ENCODE peak calls at places on chromosome 15, in four cellular contexts. One of them, this sample, is unnamed.

GRCh38 chr15:66747866-66748265 is 45.8 kb downstream of the SMAD6 start:
- DNase-seq in fibroblast of villous mesenchyme: no peak
- DNase-seq in AG09309: no peak
- DNase-seq in tibial artery: no peak
- DNase-seq in this sample: no peak

GRCh38 chr15:78938608-78939488 is 6.0 kb downstream of the CTSH start:
- DNase-seq in fibroblast of villous mesenchyme: no peak
- DNase-seq in AG09309: no peak
- DNase-seq in tibial artery: no peak
- DNase-seq in this sample: no peak

GRCh38 chr15:67120839-67121540 is 55.6 kb downstream of the SMAD3 start:
- DNase-seq in tibial artery: peak; percentile 92
- DNase-seq in AG09309: peak; percentile 55
- DNase-seq in fibroblast of villous mesenchyme: peak; percentile 97
- DNase-seq in this sample: peak; percentile 95

GRCh38 chr15:67803299-67803698 is 22.0 kb upstream of the SKOR1 start:
- DNase-seq in fibroblast of villous mesenchyme: no peak
- DNase-seq in tibial artery: no peak
- DNase-seq in AG09309: no peak
- DNase-seq in this sample: no peak

GRCh38 chr15:72491768-72492167 is 17.6 kb downstream of the ARIH1 start:
- DNase-seq in AG09309: no peak
- DNase-seq in fibroblast of villous mesenchyme: peak; percentile 68
- DNase-seq in tibial artery: no peak
- DNase-seq in this sample: peak; percentile 22

GRCh38 chr15:73763893-73764292 is 10.7 kb upstream of the INSYN1 start:
- DNase-seq in fibroblast of villous mesenchyme: no peak
- DNase-seq in AG09309: no peak
- DNase-seq in tibial artery: no peak
- DNase-seq in this sample: no peak

GRCh38 chr15:26739791-26740190 is 33.1 kb downstream of the GABRB3 start:
- DNase-seq in tibial artery: no peak
- DNase-seq in AG09309: no peak
- DNase-seq in fibroblast of villous mesenchyme: no peak
- DNase-seq in this sample: no peak

GRCh38 chr15:67782592-67782991 is 42.7 kb upstream of the SKOR1 start:
- DNase-seq in tibial artery: no peak
- DNase-seq in fibroblast of villous mesenchyme: no peak
- DNase-seq in AG09309: no peak
- DNase-seq in this sample: no peak

GRCh38 chr15:36498401-36498800 is 81.0 kb upstream of the CDIN1 start:
- DNase-seq in fibroblast of villous mesenchyme: peak; percentile 57
- DNase-seq in AG09309: no peak
- DNase-seq in tibial artery: no peak
- DNase-seq in this sample: peak; percentile 5

GRCh38 chr15:52233405-52233804 is 42.2 kb upstream of the GNB5 start:
- DNase-seq in fibroblast of villous mesenchyme: no peak
- DNase-seq in tibial artery: no peak
- DNase-seq in AG09309: no peak
- DNase-seq in this sample: no peak

GRCh38 chr15:94119215-94119815 is 112.0 kb upstream of the MCTP2 start:
- DNase-seq in AG09309: no peak
- DNase-seq in fibroblast of villous mesenchyme: no peak
- DNase-seq in tibial artery: no peak
- DNase-seq in this sample: no peak

GRCh38 chr15:66714543-66714981 is 12.5 kb downstream of the SMAD6 start:
- DNase-seq in AG09309: no peak
- DNase-seq in tibial artery: no peak
- DNase-seq in fibroblast of villous mesenchyme: peak; percentile 68
- DNase-seq in this sample: peak; percentile 68

GRCh38 chr15:35397027-35397426 is 148.9 kb downstream of the DPH6 start:
- DNase-seq in fibroblast of villous mesenchyme: peak; percentile 53
- DNase-seq in AG09309: no peak
- DNase-seq in tibial artery: no peak
- DNase-seq in this sample: no peak

GRCh38 chr15:95425859-95426258 is 904.6 kb upstream of the NR2F2 start:
- DNase-seq in fibroblast of villous mesenchyme: no peak
- DNase-seq in AG09309: no peak
- DNase-seq in tibial artery: no peak
- DNase-seq in this sample: no peak

GRCh38 chr15:58243083-58243482 is 104.9 kb downstream of the AQP9 start:
- DNase-seq in fibroblast of villous mesenchyme: no peak
- DNase-seq in AG09309: no peak
- DNase-seq in tibial artery: no peak
- DNase-seq in this sample: no peak

GRCh38 chr15:61051570-61052031 is 177.5 kb downstream of the RORA start:
- DNase-seq in AG09309: peak; percentile 67
- DNase-seq in fibroblast of villous mesenchyme: peak; percentile 44
- DNase-seq in tibial artery: peak; percentile 54
- DNase-seq in this sample: peak; percentile 88

GRCh38 chr15:72865486-72865885 is 81.9 kb upstream of the ADPGK start:
- DNase-seq in AG09309: no peak
- DNase-seq in tibial artery: no peak
- DNase-seq in fibroblast of villous mesenchyme: no peak
- DNase-seq in this sample: no peak

GRCh38 chr15:81000144-81000625 is 538 bp upstream of the TLNRD1 start:
- DNase-seq in tibial artery: no peak
- DNase-seq in fibroblast of villous mesenchyme: no peak
- DNase-seq in AG09309: no peak
- DNase-seq in this sample: peak; percentile 21

GRCh38 chr15:33138000-33138399 is 56.5 kb downstream of the FMN1 start:
- DNase-seq in tibial artery: no peak
- DNase-seq in AG09309: no peak
- DNase-seq in fibroblast of villous mesenchyme: no peak
- DNase-seq in this sample: no peak

GRCh38 chr15:81182031-81182745 is 14.5 kb upstream of the IL16 start:
- DNase-seq in AG09309: no peak
- DNase-seq in tibial artery: no peak
- DNase-seq in fibroblast of villous mesenchyme: no peak
- DNase-seq in this sample: peak; percentile 56

GRCh38 chr15:62402687-62403086 is 237.6 kb upstream of the C2CD4B start:
- DNase-seq in AG09309: no peak
- DNase-seq in fibroblast of villous mesenchyme: no peak
- DNase-seq in tibial artery: no peak
- DNase-seq in this sample: no peak

GRCh38 chr15:58228708-58229107 is 90.5 kb downstream of the AQP9 start:
- DNase-seq in AG09309: peak; percentile 72
- DNase-seq in fibroblast of villous mesenchyme: peak; percentile 83
- DNase-seq in tibial artery: no peak
- DNase-seq in this sample: peak; percentile 72

GRCh38 chr15:89740137-89740536 is 10.9 kb downstream of the MESP1 start:
- DNase-seq in fibroblast of villous mesenchyme: peak; percentile 83
- DNase-seq in AG09309: no peak
- DNase-seq in tibial artery: no peak
- DNase-seq in this sample: peak; percentile 82

GRCh38 chr15:70453238-70453637 is 310.1 kb downstream of the UACA start:
- DNase-seq in tibial artery: no peak
- DNase-seq in AG09309: no peak
- DNase-seq in fibroblast of villous mesenchyme: peak; percentile 22
- DNase-seq in this sample: no peak

GRCh38 chr15:88648357-88649214 is 9.8 kb downstream of the ISG20 start:
- DNase-seq in tibial artery: no peak
- DNase-seq in AG09309: no peak
- DNase-seq in fibroblast of villous mesenchyme: no peak
- DNase-seq in this sample: no peak

GRCh38 chr15:90679959-90680358 is 37.2 kb upstream of the BLM start:
- DNase-seq in tibial artery: peak; percentile 70
- DNase-seq in fibroblast of villous mesenchyme: no peak
- DNase-seq in AG09309: no peak
- DNase-seq in this sample: no peak

GRCh38 chr15:33068007-33068441 is 126.5 kb downstream of the FMN1 start:
- DNase-seq in fibroblast of villous mesenchyme: peak; percentile 34
- DNase-seq in tibial artery: peak; percentile 78
- DNase-seq in AG09309: peak; percentile 8
- DNase-seq in this sample: no peak

DNA sequence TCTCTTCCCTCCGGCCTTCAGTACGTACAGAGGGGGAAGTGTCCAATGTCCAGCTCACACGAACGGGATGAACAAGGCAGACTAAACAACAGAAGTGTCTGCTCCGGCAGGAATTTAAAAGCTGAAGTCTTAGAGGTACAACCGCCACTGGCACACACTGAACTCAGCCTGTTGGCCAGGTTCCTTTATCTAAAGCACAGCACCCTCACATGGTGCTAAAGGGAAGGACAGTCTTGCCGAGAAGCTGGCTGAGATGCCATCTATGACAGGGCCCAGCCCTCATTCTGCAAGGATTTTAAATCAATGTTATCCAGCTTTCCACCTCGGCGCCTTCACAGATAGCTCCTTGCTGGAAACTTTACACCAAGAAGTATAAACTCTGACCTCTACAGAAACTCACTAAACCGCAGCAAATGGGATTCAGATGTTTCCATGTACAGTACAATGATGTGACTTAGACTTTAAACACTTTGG is 2.8 kb downstream of the ADAMTS17 start:
- DNase-seq in fibroblast of villous mesenchyme: peak; percentile 67
- DNase-seq in AG09309: peak; percentile 32
- DNase-seq in tibial artery: peak; percentile 79
- DNase-seq in this sample: peak; percentile 88
- TF ChIP-seq CTCF in fibroblast of villous mesenchyme: peak; percentile 62
- TF ChIP-seq CTCF in AG09309: peak; percentile 64
- TF ChIP-seq CTCF in tibial artery: peak; percentile 79
- TF ChIP-seq CTCF in this sample: peak; percentile 39

GRCh38 chr15:40367673-40368611 is 9.9 kb downstream of the DISP2 start:
- DNase-seq in AG09309: peak; percentile 37
- DNase-seq in fibroblast of villous mesenchyme: peak; percentile 92
- DNase-seq in tibial artery: peak; percentile 74
- DNase-seq in this sample: peak; percentile 88
- H3K4me3 ChIP-seq in AG09309: no peak overlapping the region
- H3K4me3 ChIP-seq in fibroblast of villous mesenchyme: peak overlapping the region; percentile 35
- H3K4me3 ChIP-seq in tibial artery: peak overlapping the region; percentile 48
- H3K4me3 ChIP-seq in this sample: peak overlapping the region; percentile 6

DNA sequence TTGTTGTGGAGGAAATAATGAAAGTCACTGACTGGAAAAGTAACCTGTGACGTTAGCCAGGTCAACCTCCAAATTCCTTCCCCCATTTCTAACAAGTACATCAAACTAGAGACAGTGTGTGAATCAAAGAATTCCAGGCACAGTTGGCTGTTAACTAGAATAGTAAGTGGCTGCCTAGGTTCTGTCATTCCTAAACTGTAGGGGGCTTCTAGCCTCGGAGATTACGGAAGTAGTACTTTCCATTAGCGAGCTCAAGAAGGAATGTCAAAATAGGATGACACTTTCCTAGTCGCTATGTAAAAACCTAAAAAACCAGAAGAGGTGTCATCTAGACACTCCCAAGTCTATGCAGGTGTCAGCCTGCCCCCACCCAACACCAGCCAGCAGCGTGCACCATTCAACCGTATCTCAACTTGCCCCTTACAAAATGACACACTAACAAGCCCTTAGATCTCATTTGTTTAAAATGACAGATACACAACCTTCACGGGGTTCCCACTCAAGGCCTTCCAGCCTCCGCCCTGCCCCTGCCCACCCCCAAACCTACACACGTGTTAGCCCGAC is 910 bp downstream of the INO80 start:
- DNase-seq in AG09309: no peak
- DNase-seq in fibroblast of villous mesenchyme: peak; percentile 43
- DNase-seq in tibial artery: no peak
- DNase-seq in this sample: peak; percentile 36
- TF ChIP-seq CTCF in AG09309: peak; percentile 31
- TF ChIP-seq CTCF in fibroblast of villous mesenchyme: peak; percentile 20
- TF ChIP-seq CTCF in tibial artery: no peak
- TF ChIP-seq CTCF in this sample: peak; percentile 19

DNA sequence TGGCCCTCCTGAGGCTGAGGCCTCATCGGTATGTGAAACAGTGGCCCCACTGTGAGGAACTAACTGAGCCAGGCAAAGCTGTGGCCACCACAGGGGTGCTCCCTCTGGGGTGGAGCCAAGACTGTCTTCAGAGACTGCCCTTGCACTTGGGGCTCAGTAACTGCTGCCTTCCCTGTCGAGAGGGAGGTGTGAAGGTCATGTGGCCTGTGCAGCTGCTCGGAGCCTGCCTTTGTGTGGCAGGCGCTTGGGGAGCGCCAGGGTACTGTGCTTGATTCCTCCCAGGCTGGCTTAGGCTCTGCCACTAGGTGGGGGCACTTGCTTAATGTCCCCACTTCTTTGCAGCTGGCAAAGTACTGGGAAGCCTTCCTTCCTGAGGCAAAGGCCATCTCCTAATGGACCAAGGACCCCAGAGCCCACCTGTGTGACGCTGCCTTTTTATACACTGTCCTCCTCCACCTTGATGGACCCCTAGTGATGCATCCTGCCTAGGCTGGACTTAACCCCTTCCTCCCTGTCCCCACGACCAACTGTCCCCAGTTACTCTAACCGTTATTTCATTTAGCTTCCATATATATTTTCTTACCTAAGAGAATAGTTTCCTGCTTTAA is 14.2 kb upstream of the SNX22 start:
- DNase-seq in AG09309: no peak
- DNase-seq in tibial artery: no peak
- DNase-seq in fibroblast of villous mesenchyme: no peak
- DNase-seq in this sample: no peak
- H3K4me3 ChIP-seq in AG09309: no peak overlapping the region
- H3K4me3 ChIP-seq in tibial artery: no peak overlapping the region
- H3K4me3 ChIP-seq in fibroblast of villous mesenchyme: no peak overlapping the region
- H3K4me3 ChIP-seq in this sample: no peak overlapping the region

GRCh38 chr15:31077981-31078380 is 23.5 kb downstream of the TRPM1 start:
- DNase-seq in AG09309: no peak
- DNase-seq in tibial artery: no peak
- DNase-seq in fibroblast of villous mesenchyme: no peak
- DNase-seq in this sample: no peak
- TF ChIP-seq CTCF in AG09309: no peak
- TF ChIP-seq CTCF in tibial artery: no peak
- TF ChIP-seq CTCF in fibroblast of villous mesenchyme: no peak
- TF ChIP-seq CTCF in this sample: no peak

GRCh38 chr15:55738715-55739114 is 4.2 kb downstream of the PRTG start:
- DNase-seq in AG09309: no peak
- DNase-seq in fibroblast of villous mesenchyme: no peak
- DNase-seq in tibial artery: no peak
- DNase-seq in this sample: no peak
- H3K4me3 ChIP-seq in AG09309: no peak overlapping the region
- H3K4me3 ChIP-seq in fibroblast of villous mesenchyme: no peak overlapping the region
- H3K4me3 ChIP-seq in tibial artery: no peak overlapping the region
- H3K4me3 ChIP-seq in this sample: no peak overlapping the region

GRCh38 chr15:64961013-64961412 is 28.7 kb downstream of the SPG21 start:
- DNase-seq in tibial artery: no peak
- DNase-seq in AG09309: no peak
- DNase-seq in fibroblast of villous mesenchyme: no peak
- DNase-seq in this sample: no peak
- TF ChIP-seq CTCF in tibial artery: no peak
- TF ChIP-seq CTCF in AG09309: no peak
- TF ChIP-seq CTCF in fibroblast of villous mesenchyme: peak; percentile 16
- TF ChIP-seq CTCF in this sample: no peak

GRCh38 chr15:64647367-64647766 is 128.0 kb downstream of the RBPMS2 start:
- DNase-seq in tibial artery: no peak
- DNase-seq in fibroblast of villous mesenchyme: no peak
- DNase-seq in AG09309: no peak
- DNase-seq in this sample: no peak
- H3K4me3 ChIP-seq in tibial artery: no peak overlapping the region
- H3K4me3 ChIP-seq in fibroblast of villous mesenchyme: no peak overlapping the region
- H3K4me3 ChIP-seq in AG09309: no peak overlapping the region
- H3K4me3 ChIP-seq in this sample: no peak overlapping the region

This sample was measured in cardiac fibroblast.